ENCODE peak calls at places on chromosomes 7 and 10, in nine cellular contexts. X is stomach, J is sigmoid colon, L is HCT116, B is esophagus muscularis mucosa, P is Panc1, O is spleen, F is H1, A is HepG2. V is an unnamed sample.

GRCh38 chr7:112770051-112770450 is 20.1 kb downstream of the TMEM168 start:
- DNase-seq in X (no peak), J (no peak), L (no peak), B (no peak), P (no peak), O (no peak), F (no peak), A (no peak), V (no peak)

GRCh38 chr7:16315280-16315679 is 106.1 kb downstream of the CRPPA start:
- DNase-seq in X (no peak), J (no peak), L (no peak), B (no peak), P (no peak), O (no peak), F (no peak), A (no peak), V (no peak)

GRCh38 chr10:75084834-75085384 is 26.5 kb upstream of the SAMD8 start:
- DNase-seq in X (no peak), J (no peak), L (no peak), B (no peak), P (no peak), O (no peak), F (no peak), A (no peak), V (no peak)

GRCh38 chr10:78964952-78965633 is 103.7 kb upstream of the ZMIZ1 start:
- DNase-seq in X (peak; percentile 82), J (peak; percentile 80), L (peak; percentile 81), B (no peak), P (peak; percentile 45), O (no peak), F (peak; percentile 78), A (peak; percentile 94), V (peak; percentile 81)

GRCh38 chr10:30366351-30366750 is 17.3 kb upstream of the MTPAP start:
- DNase-seq in X (no peak), J (peak; percentile 53), L (no peak), B (no peak), P (no peak), O (no peak), F (no peak), A (no peak), V (no peak)

GRCh38 chr10:47458466-47459154 is 25.3 kb downstream of the ANXA8 start:
- DNase-seq in X (no peak), J (no peak), L (no peak), B (no peak), P (no peak), O (no peak), F (peak; percentile 10), A (no peak), V (no peak)

GRCh38 chr7:45872116-45873034 is 507 bp downstream of the CCDC201 start:
- DNase-seq in X (no peak), J (no peak), L (no peak), B (no peak), P (no peak), O (no peak), F (peak; percentile 69), A (peak; percentile 57), V (peak; percentile 73)

GRCh38 chr10:19826712-19827111 is 10.5 kb downstream of the PLXDC2 start:
- DNase-seq in X (no peak), J (no peak), L (no peak), B (no peak), P (no peak), O (no peak), F (no peak), A (no peak), V (no peak)

GRCh38 chr7:134044682-134045081 is 82.5 kb upstream of the LRGUK start:
- DNase-seq in X (no peak), J (no peak), L (no peak), B (no peak), P (no peak), O (no peak), F (no peak), A (no peak), V (no peak)

GRCh38 chr7:133365892-133366291 is 113.0 kb downstream of the EXOC4 start:
- DNase-seq in X (no peak), J (no peak), L (no peak), B (no peak), P (no peak), O (no peak), F (no peak), A (no peak), V (no peak)

GRCh38 chr10:128324058-128324457 is 197.8 kb upstream of the MKI67 start:
- DNase-seq in X (no peak), J (no peak), L (no peak), B (peak; percentile 91), P (no peak), O (no peak), F (peak; percentile 63), A (peak; percentile 18), V (peak; percentile 66)

GRCh38 chr7:155789001-155789725 is 23.1 kb downstream of the SHH start:
- DNase-seq in X (no peak), J (peak; percentile 62), L (no peak), B (no peak), P (no peak), O (peak; percentile 69), F (no peak), A (no peak), V (no peak)

GRCh38 chr7:28858206-28858605 is 99.9 kb downstream of the TRIL start:
- DNase-seq in X (no peak), J (no peak), L (no peak), B (no peak), P (no peak), O (no peak), F (no peak), A (no peak), V (no peak)

GRCh38 chr7:99125505-99125865 is 18.4 kb downstream of the SMURF1 start:
- DNase-seq in X (no peak), J (no peak), L (no peak), B (no peak), P (no peak), O (no peak), F (no peak), A (no peak), V (no peak)

GRCh38 chr7:9204571-9204970 is 771.2 kb downstream of the NXPH1 start:
- DNase-seq in X (no peak), J (no peak), L (no peak), B (no peak), P (no peak), O (no peak), F (no peak), A (no peak), V (no peak)

GRCh38 chr7:135936497-135937217 is 40.5 kb downstream of the MTPN start:
- DNase-seq in X (no peak), J (no peak), L (no peak), B (no peak), P (no peak), O (no peak), F (no peak), A (no peak), V (no peak)
- H3K36me3 ChIP-seq in X (no peaks in the 10 kb centered on the region), J (no peaks in the 10 kb centered on the region), L (no peaks in the 10 kb centered on the region), B (no peaks in the 10 kb centered on the region), P (no peaks in the 10 kb centered on the region), O (no peaks in the 10 kb centered on the region), F (no peaks in the 10 kb centered on the region), A (peaks cover 1% of the 10 kb centered on the region), V (no peaks in the 10 kb centered on the region)

DNA sequence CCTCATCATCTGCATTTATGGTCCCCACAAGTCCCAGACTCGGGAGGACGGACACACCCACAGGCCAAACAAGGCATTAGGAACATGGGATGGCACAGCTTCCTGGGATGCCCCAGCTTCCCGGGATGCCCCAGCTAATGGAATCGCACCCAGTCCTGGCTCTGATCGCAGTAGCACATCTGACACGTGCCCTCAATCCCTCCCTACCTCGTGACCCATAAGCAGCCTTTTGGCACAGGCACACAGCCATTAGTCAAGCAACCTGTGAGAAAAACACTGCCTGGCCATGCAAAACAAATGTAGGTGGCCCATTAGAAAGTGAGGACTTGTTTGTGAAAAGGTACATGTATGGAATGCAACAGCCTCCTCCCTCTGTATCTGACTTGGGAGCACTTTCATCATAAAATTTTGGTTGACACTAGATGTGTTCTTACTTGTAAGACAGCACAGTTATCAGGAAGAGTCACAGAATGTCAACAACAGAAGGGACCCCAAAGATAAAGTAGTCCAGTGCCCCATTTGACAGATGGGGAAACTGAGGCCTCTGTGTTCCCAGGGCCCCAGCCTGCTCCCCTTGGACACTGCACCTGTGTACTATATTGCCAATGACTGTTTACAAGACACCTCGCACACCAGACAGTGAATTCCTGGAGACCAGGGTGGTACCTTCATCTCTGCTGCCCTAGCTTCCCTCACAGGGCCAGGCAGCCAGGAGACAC is 34.4 kb downstream of the DLG5 start:
- DNase-seq in X (no peak), J (peak; percentile 87), L (no peak), B (no peak), P (no peak), O (no peak), F (no peak), A (no peak), V (no peak)
- H3K4me1 ChIP-seq in X (peaks cover 37% of the 10 kb centered on the region), J (peaks cover 89% of the 10 kb centered on the region), L (peaks cover 24% of the 10 kb centered on the region), B (peaks cover 93% of the 10 kb centered on the region), P (peaks cover 8% of the 10 kb centered on the region), O (no peaks in the 10 kb centered on the region), F (peaks cover 26% of the 10 kb centered on the region), A (peaks cover 76% of the 10 kb centered on the region), V (peaks cover 49% of the 10 kb centered on the region)

DNA sequence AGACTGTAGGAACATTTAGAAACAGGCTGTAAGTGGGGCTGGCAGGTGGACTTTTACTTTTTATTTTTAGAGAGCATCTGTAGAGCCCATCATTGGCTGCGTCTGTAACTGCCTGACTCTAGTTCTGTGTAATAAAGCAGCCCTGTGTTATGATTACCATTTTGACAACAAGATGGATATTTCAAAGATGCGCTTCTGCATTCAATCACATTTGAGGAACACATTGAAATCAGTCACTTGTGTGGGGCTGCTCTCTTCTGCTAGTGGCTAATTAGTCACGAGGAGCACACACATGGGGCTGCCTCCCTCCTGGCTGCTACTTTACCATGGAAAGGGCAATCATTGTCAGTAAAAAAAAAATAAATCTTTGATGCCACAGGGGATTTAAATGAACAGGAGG is 205.0 kb upstream of the COBL start:
- DNase-seq in X (no peak), J (no peak), L (no peak), B (no peak), P (no peak), O (no peak), F (no peak), A (no peak), V (no peak)
- TF ChIP-seq POLR2AphosphoS5 in X (no peak), J (no peak), L (no peak), B (no peak), P (no peak), O (no peak), F (no peak), A (no peak), V (no peak)

GRCh38 chr10:9076066-9076465 is 1021.6 kb downstream of the GATA3 start:
- DNase-seq in X (no peak), J (no peak), L (no peak), B (no peak), P (no peak), O (no peak), F (no peak), A (no peak), V (no peak)

GRCh38 chr10:9081253-9081652 is 1026.8 kb downstream of the GATA3 start:
- DNase-seq in X (no peak), J (no peak), L (no peak), B (no peak), P (no peak), O (no peak), F (no peak), A (no peak), V (no peak)

DNA sequence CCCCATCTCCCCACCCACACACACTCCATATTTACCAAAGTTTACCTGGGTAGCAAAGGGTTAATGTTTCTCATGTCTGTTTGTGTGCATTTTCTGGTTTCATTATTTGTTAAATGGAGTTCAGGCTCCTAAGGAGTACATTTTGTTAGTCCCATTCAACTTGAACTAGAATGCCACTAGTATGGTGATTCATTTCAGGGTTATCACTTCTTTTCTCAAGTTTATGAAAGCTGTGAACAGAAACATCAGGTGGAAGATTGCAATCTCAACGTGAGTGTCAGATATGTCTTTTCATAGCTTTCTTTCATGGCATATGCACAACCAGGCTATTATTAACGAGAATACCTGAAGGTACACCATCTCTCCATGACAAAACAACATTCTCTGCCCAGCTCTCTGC is 1027.5 kb downstream of the GATA3 start:
- DNase-seq in X (no peak), J (no peak), L (no peak), B (no peak), P (no peak), O (no peak), F (no peak), A (no peak), V (no peak)
- H3K36me3 ChIP-seq in X (no peaks in the 10 kb centered on the region), J (no peaks in the 10 kb centered on the region), L (no peaks in the 10 kb centered on the region), B (no peaks in the 10 kb centered on the region), P (no peaks in the 10 kb centered on the region), O (no peaks in the 10 kb centered on the region), F (no peaks in the 10 kb centered on the region), A (no peaks in the 10 kb centered on the region), V (no peaks in the 10 kb centered on the region)